ENCODE peak calls at places on chromosomes 12 and 14, in ten cellular contexts. G is lung, P is HFFc6, Q is pancreas, S is GM23338, O is body of pancreas, D is endothelial cell, Y is cardiac fibroblast, L is breast epithelium, K is endothelial cell of umbilical vein. E is an unnamed sample.

GRCh38 chr14:101666264-101666663 is 95.2 kb upstream of the PPP2R5C start:
- DNase-seq in G (no peak), P (no peak), Q (no peak), S (no peak), O (no peak), D (no peak), Y (no peak), L (no peak), K (no peak), E (no peak)

GRCh38 chr12:105224399-105224798 is 11.6 kb downstream of the APPL2 start:
- DNase-seq in G (no peak), P (no peak), Q (no peak), S (no peak), O (no peak), D (no peak), Y (no peak), L (no peak), K (no peak), E (no peak)

GRCh38 chr12:124554429-124555029 is 12.9 kb downstream of the NCOR2 start:
- DNase-seq in G (no peak), P (no peak), Q (peak; percentile 65), S (no peak), O (no peak), D (no peak), Y (no peak), L (no peak), K (no peak), E (no peak)

GRCh38 chr12:48901278-48901677 is 24.0 kb downstream of the FKBP11 start:
- DNase-seq in G (no peak), P (no peak), Q (no peak), S (no peak), O (no peak), D (no peak), Y (no peak), L (no peak), K (no peak), E (no peak)

GRCh38 chr14:92987148-92987570 is 64.2 kb downstream of the CHGA start:
- DNase-seq in G (no peak), P (no peak), Q (peak; percentile 37), S (no peak), O (no peak), D (no peak), Y (no peak), L (no peak), K (no peak), E (no peak)

GRCh38 chr14:88616697-88617096 is 53.9 kb downstream of the ZC3H14 start:
- DNase-seq in G (no peak), P (no peak), Q (no peak), S (no peak), O (no peak), D (no peak), Y (no peak), L (no peak), K (no peak), E (no peak)

GRCh38 chr12:27973487-27973890 is 956 bp upstream of the PTHLH start:
- DNase-seq in G (no peak), P (no peak), Q (no peak), S (peak; percentile 33), O (no peak), D (no peak), Y (no peak), L (no peak), K (no peak), E (no peak)

GRCh38 chr14:20418501-20418909 is 5.2 kb upstream of the TEP1 start:
- DNase-seq in G (no peak), P (no peak), Q (no peak), S (no peak), O (peak; percentile 41), D (no peak), Y (no peak), L (no peak), K (no peak), E (no peak)

GRCh38 chr14:90617942-90618341 is 198.3 kb downstream of the TTC7B start:
- DNase-seq in G (no peak), P (no peak), Q (no peak), S (no peak), O (no peak), D (no peak), Y (no peak), L (no peak), K (no peak), E (no peak)

GRCh38 chr12:121802843-121803698 is 738 bp upstream of the SETD1B start:
- DNase-seq in G (peak; percentile 88), P (peak; percentile 96), Q (peak; percentile 86), S (peak; percentile 93), O (peak; percentile 87), D (peak; percentile 79), Y (peak; percentile 98), L (peak; percentile 88), K (peak; percentile 97), E (peak; percentile 85)
- TF ChIP-seq CTCF in G (no peak), P (no peak), Q (no peak), S (no peak), O (no peak), D (no peak), Y (no peak), L (no peak), K (no peak), E (no peak)

DNA sequence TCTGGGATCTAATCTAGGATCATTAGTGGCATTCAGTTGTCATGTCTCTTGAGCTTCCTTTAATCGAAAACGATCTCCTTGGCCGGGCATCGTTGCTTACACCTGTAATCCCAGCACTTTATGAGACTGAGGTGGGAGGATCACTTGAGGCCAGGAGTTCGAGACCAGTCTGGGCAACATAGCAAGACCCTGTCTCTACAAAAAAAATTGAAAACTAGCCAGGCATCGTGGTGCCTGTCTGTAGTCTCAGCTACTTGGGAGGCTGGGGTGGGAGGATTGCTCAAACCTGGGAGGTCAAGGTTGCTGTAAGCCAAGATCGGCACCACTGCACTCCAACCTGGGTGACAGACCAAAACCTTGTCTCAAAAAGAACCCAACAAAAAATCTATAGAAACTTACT is 9.0 kb downstream of the PUS1 start:
- DNase-seq in G (no peak), P (no peak), Q (peak; percentile 2), S (no peak), O (no peak), D (no peak), Y (no peak), L (no peak), K (no peak), E (no peak)
- TF ChIP-seq CTCF in G (no peak), P (no peak), Q (no peak), S (no peak), O (no peak), D (no peak), Y (no peak), L (no peak), K (no peak), E (no peak)

GRCh38 chr12:15273896-15274295 is 48.4 kb upstream of the PTPRO start:
- DNase-seq in G (no peak), P (no peak), Q (no peak), S (no peak), O (no peak), D (no peak), Y (no peak), L (no peak), K (no peak), E (no peak)

GRCh38 chr12:15280930-15281329 is 41.4 kb upstream of the PTPRO start:
- DNase-seq in G (no peak), P (no peak), Q (no peak), S (no peak), O (no peak), D (no peak), Y (no peak), L (no peak), K (no peak), E (no peak)

GRCh38 chr12:15278816-15279658 is 43.3 kb upstream of the PTPRO start:
- DNase-seq in G (peak; percentile 85), P (peak; percentile 89), Q (peak; percentile 56), S (no peak), O (peak; percentile 69), D (no peak), Y (peak; percentile 85), L (peak; percentile 61), K (peak; percentile 49), E (no peak)

GRCh38 chr12:15274561-15274967 is 47.7 kb upstream of the PTPRO start:
- DNase-seq in G (peak; percentile 40), P (no peak), Q (no peak), S (no peak), O (peak; percentile 39), D (no peak), Y (no peak), L (no peak), K (no peak), E (no peak)

GRCh38 chr12:15276088-15276698 is 46.1 kb upstream of the PTPRO start:
- DNase-seq in G (no peak), P (peak; percentile 48), Q (no peak), S (peak; percentile 77), O (no peak), D (peak; percentile 56), Y (peak; percentile 60), L (no peak), K (peak; percentile 52), E (peak; percentile 42)
- TF ChIP-seq CTCF in G (peak; percentile 34), P (peak; percentile 94), Q (peak; percentile 49), S (peak; percentile 84), O (peak; percentile 69), D (peak; percentile 95), Y (peak; percentile 51), L (peak; percentile 62), K (peak; percentile 58), E (peak; percentile 69)

GRCh38 chr12:65728913-65729793 is 95.1 kb upstream of the HMGA2 start:
- DNase-seq in G (no peak), P (no peak), Q (peak; percentile 47), S (peak; percentile 76), O (no peak), D (peak; percentile 40), Y (peak; percentile 16), L (no peak), K (peak; percentile 37), E (peak; percentile 60)
- TF ChIP-seq CTCF in G (no peak), P (no peak), Q (no peak), S (no peak), O (no peak), D (no peak), Y (no peak), L (no peak), K (no peak), E (no peak)

GRCh38 chr14:99389171-99389826 is 91.4 kb downstream of the SETD3 start:
- DNase-seq in G (no peak), P (no peak), Q (peak; percentile 37), S (peak; percentile 92), O (peak; percentile 51), D (peak; percentile 62), Y (peak; percentile 37), L (no peak), K (peak; percentile 31), E (peak; percentile 74)
- TF ChIP-seq CTCF in G (peak; percentile 7), P (peak; percentile 95), Q (peak; percentile 67), S (peak; percentile 71), O (peak; percentile 57), D (peak; percentile 79), Y (peak; percentile 88), L (no peak), K (peak; percentile 94), E (peak; percentile 74)